ENCODE peak calls at places on chromosomes 11 and 22, in five cellular contexts. G, O, T, Y and Q are unnamed samples.

GRCh38 chr11:1167751-1168231 is 10.0 kb downstream of the MUC5AC start:
- DNase-seq in T (no peak), G (no peak), O (no peak), Y (peak; percentile 76), Q (no peak)

GRCh38 chr11:43818220-43818619 is 62.4 kb upstream of the ALKBH3 start:
- DNase-seq in O (no peak), G (no peak), Y (no peak), T (no peak), Q (no peak)

GRCh38 chr11:13135385-13136271 is 126.5 kb downstream of the RASSF10 start:
- DNase-seq in T (no peak), O (peak; percentile 21), G (no peak), Y (no peak), Q (peak; percentile 28)

GRCh38 chr11:131938321-131938751 is 567.9 kb downstream of the NTM start:
- DNase-seq in T (no peak), G (no peak), O (no peak), Y (no peak), Q (peak; percentile 66)

GRCh38 chr11:76641905-76642304 is 28.6 kb downstream of the LRRC32 start:
- DNase-seq in Y (peak; percentile 56), G (no peak), O (no peak), T (no peak), Q (no peak)

GRCh38 chr22:17931400-17931825 is 92.9 kb downstream of the MICAL3 start:
- DNase-seq in G (no peak), O (no peak), Y (no peak), T (no peak), Q (peak; percentile 76)

GRCh38 chr11:64007629-64008282 is 21.5 kb downstream of the OTUB1 start:
- DNase-seq in Y (peak; percentile 93), O (peak; percentile 93), T (peak; percentile 54), G (peak; percentile 79), Q (peak; percentile 89)

GRCh38 chr11:104668797-104669463 is 229.3 kb downstream of the CASP12 start:
- DNase-seq in Y (no peak), G (no peak), T (peak; percentile 39), O (no peak), Q (no peak)

GRCh38 chr22:23251445-23252093 is 71.3 kb downstream of the BCR start:
- DNase-seq in G (no peak), O (no peak), T (peak; percentile 12), Y (no peak), Q (no peak)

GRCh38 chr22:43319661-43320486 is 23.3 kb downstream of the SCUBE1 start:
- DNase-seq in T (no peak), Y (no peak), G (no peak), O (no peak), Q (no peak)

GRCh38 chr11:74388678-74389327 is 9.4 kb downstream of the PGM2L1 start:
- DNase-seq in Y (no peak), G (peak; percentile 42), T (no peak), O (no peak), Q (peak; percentile 73)

GRCh38 chr11:84884836-84885235 is 742.3 kb downstream of the DLG2 start:
- DNase-seq in O (no peak), G (no peak), T (no peak), Y (no peak), Q (no peak)
- TF ChIP-seq POLR2A in O (no peak), G (no peak), T (no peak), Y (no peak), Q (no peak)

DNA sequence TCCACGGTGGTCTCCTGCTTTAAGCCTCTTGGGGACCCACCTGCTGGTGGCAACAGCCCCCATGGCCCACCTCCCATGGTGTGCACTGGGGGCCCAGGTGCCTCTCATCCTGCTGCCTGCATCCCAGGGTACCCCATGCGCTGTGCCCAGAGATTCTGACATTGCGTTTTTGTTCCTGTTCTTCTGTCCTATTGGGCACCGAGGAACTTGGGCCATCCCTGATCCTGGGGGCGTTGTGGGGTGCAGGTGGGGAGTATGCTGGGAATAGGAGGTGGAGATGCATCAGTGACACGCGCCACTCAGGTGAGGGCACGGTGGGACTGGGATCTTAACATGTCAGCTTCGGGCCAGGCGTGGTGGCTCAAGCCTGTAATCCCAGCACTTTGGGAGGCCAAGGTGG is 12.4 kb upstream of the NAP1L4 start:
- DNase-seq in G (no peak), T (no peak), Y (peak; percentile 76), O (no peak), Q (no peak)
- TF ChIP-seq POLR2A in G (no peak), T (no peak), Y (no peak), O (no peak), Q (no peak)

GRCh38 chr22:21447694-21448402 is 19.3 kb upstream of the TMEM191C start:
- DNase-seq in T (no peak), O (no peak), Y (peak; percentile 77), G (no peak), Q (peak; percentile 67)

GRCh38 chr22:21445437-21446127 is 21.6 kb upstream of the TMEM191C start:
- DNase-seq in T (no peak), Y (no peak), G (no peak), O (no peak), Q (no peak)

GRCh38 chr22:21446128-21446826 is 20.9 kb upstream of the TMEM191C start:
- DNase-seq in Y (peak; percentile 81), O (no peak), T (no peak), G (no peak), Q (no peak)

GRCh38 chr22:21448627-21449416 is 18.4 kb upstream of the TMEM191C start:
- DNase-seq in T (no peak), O (no peak), Y (peak; percentile 79), G (no peak), Q (peak; percentile 76)

DNA sequence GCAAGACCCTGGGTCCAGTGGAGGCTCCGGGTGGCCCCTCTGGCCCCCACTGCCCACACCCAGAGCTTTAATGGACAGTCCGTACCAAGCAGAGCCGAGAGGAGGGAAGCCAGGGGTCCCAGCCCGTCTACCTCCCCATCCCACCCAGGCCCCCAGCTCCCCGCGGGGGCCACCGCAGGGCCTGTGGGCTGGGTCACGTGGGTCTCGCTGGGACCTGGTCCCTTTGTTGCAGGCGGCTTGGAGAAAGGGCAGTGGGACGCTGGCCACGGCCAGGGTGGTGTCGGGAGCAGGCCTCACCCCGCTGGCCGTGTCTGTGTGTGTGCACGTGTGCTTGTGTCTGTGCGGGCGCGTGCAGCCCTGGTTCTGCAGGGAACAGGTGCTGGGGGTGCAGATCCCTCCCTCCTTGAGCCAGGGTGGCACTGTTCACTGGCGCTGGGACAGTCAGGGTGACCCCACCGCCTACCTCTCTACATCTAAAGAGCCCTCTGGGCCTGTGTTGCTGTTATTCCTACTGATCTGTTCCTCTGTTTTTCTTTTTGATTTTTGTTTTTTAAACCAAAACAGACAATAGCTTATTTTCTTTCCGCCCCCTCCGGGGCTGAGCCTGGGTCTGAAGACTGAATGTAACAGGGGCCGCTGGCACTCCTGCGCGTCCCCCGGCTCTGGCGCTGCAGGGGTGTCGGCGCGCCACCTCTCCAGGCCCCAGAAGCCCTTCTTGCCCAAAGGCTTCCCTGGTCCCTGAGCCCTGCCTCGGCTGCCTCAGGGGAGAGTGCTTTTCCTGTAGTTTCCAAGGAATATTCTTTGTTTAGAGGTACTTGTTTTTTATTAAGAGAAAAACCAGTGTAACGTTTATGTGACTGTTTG is 20.1 kb upstream of the TMEM191C start:
- DNase-seq in G (no peak), Y (peak; percentile 58), T (no peak), O (no peak), Q (no peak)
- TF ChIP-seq POLR2A in G (no peak), Y (no peak), T (no peak), O (no peak), Q (no peak)

DNA sequence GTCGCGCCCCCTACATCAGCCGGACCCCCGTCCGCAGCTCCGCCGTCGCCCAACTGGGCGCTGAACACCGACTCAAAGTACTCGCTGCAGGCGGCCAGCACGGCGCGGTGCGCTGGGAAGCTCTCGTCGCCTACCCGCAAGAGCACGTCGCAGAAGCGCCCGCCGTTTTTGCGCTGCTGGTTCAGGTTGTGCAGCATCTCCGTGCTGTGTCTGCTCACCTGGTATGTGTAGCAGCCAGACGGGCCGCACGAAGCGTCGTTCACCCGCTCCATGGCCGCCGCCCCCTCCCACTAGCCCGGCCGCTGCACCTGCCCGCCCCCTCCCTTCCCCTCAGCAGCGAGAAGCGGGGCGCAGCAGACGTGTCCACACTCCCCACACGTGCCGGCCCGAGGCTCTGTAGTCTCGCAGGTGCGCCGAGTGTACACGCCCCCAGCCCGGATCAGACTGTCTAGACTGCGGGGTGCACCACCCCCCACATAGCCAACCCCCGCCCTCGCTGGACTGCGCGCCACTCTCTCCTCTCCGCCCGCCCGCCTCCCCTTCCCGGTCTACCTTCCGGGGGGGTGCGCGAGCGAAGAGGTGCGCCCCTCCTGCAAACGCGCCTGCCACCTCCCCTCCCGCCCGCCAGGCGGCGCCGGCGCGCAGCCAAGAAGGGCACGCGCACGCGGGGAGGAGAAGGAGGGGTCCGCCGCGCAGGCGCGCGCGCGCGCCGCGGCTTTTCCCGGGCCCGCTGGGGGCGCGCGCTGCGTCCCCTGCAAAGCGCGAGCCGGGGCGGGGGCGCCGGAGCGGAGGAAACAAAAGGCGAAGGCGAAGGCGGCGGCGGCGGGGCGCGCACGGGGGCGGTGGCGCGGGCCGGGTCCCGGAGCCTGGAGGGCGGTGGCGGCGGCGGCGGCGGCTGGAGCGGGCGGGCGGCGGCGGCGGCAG is 553 bp downstream of the PATZ1 start:
- DNase-seq in Y (peak; percentile 94), O (no peak), T (peak; percentile 68), G (peak; percentile 84), Q (peak; percentile 87)
- TF ChIP-seq POLR2A in Y (no peak), O (no peak), T (no peak), G (peak; percentile 47), Q (no peak)

DNA sequence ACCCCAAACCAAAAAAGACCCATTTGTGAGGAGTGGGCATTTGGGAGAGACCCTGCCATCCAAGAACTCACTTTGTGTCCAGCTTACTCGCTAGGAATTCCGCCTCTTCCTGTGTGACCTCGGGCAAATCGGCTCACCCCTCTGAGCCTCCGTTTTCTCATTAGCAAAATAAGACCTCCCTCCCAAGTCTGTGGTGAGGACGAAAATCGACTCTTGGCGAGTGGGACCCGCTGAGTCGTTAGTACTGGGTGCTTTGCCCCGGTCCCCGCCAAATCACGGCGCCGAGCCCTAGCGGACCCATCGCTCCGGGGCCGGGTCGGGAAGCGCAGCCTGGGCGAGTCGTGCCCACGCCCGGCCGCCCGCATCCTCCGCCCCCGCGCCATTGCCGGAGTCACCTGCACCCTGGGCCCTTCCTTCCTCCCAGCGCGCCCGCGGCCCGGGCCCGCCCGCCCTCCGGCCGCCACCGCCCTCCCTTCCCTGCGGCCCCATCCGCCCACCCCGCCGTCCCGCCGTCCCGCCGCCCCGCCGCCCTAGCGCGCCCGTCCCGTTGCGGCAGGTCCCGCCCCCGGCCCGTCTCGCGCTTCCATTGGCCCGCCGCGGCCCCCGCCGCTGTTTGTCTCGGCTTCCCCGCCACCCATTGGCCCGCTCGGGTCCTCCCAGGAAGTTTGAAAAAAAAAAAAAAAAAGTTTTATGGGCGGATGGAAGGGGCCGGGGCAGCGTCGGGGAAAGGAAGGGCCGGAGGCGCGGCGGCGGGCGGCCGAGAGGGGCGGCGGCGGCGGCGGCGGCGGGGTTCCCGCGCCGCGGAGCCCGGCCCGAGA is 48.9 kb downstream of the TRIOBP start:
- DNase-seq in G (peak; percentile 91), O (peak; percentile 96), T (no peak), Y (peak; percentile 98), Q (peak; percentile 94)
- TF ChIP-seq POLR2A in G (peak; percentile 58), O (no peak), T (no peak), Y (no peak), Q (no peak)

GRCh38 chr11:61796127-61796526 is 3.4 kb downstream of the FEN1 start:
- DNase-seq in G (no peak), Y (no peak), O (no peak), T (no peak), Q (no peak)

GRCh38 chr11:61797263-61797944 is 4.7 kb downstream of the FEN1 start:
- DNase-seq in T (peak; percentile 76), Y (no peak), G (peak; percentile 78), O (no peak), Q (peak; percentile 87)

GRCh38 chr11:61803889-61804647 is 11.4 kb downstream of the FEN1 start:
- DNase-seq in G (no peak), Y (no peak), O (no peak), T (no peak), Q (no peak)

GRCh38 chr11:61799665-61800284 is 7.1 kb downstream of the FEN1 start:
- DNase-seq in G (no peak), Y (no peak), T (no peak), O (no peak), Q (no peak)

GRCh38 chr11:61800331-61801281 is 7.9 kb downstream of the FEN1 start:
- DNase-seq in G (no peak), O (no peak), Y (no peak), T (no peak), Q (no peak)
- TF ChIP-seq POLR2A in G (no peak), O (no peak), Y (no peak), T (no peak), Q (no peak)